ENCODE peak calls at places on chromosome 17, in five cellular contexts. One of them, this sample, is unnamed. For H3K4me1 and H3K9me3, the result is how much of the 10 kb centered on the place peaks cover.

GRCh38 chr17:73706858-73707257 is 62.6 kb upstream of the SDK2 start:
- DNase-seq in tibial artery: no peak
- DNase-seq in neural progenitor cell: no peak
- DNase-seq in testis: no peak
- DNase-seq in uterus: no peak
- DNase-seq in this sample: no peak

GRCh38 chr17:51050291-51051033 is 70.2 kb downstream of the SPAG9 start:
- DNase-seq in tibial artery: no peak
- DNase-seq in neural progenitor cell: no peak
- DNase-seq in uterus: no peak
- DNase-seq in testis: no peak
- DNase-seq in this sample: no peak

GRCh38 chr17:38738007-38738662 is 8.0 kb downstream of the CISD3 start:
- DNase-seq in testis: no peak
- DNase-seq in uterus: no peak
- DNase-seq in tibial artery: no peak
- DNase-seq in neural progenitor cell: no peak
- DNase-seq in this sample: no peak

GRCh38 chr17:76370261-76370993 is 14.0 kb upstream of the SPHK1 start:
- DNase-seq in neural progenitor cell: no peak
- DNase-seq in uterus: peak
- DNase-seq in testis: peak
- DNase-seq in tibial artery: peak
- DNase-seq in this sample: peak

GRCh38 chr17:77326636-77327035 is 185.9 kb downstream of the SEC14L1 start:
- DNase-seq in neural progenitor cell: no peak
- DNase-seq in tibial artery: no peak
- DNase-seq in testis: no peak
- DNase-seq in uterus: peak
- DNase-seq in this sample: no peak

GRCh38 chr17:44872131-44872768 is 24.6 kb downstream of the HIGD1B start:
- DNase-seq in uterus: no peak
- DNase-seq in testis: no peak
- DNase-seq in tibial artery: peak
- DNase-seq in neural progenitor cell: no peak
- DNase-seq in this sample: no peak

GRCh38 chr17:77616243-77616731 is 342.2 kb upstream of the TNRC6C start:
- DNase-seq in testis: no peak
- DNase-seq in uterus: no peak
- DNase-seq in neural progenitor cell: no peak
- DNase-seq in tibial artery: no peak
- DNase-seq in this sample: no peak

GRCh38 chr17:39643271-39643670 is 6.3 kb downstream of the STARD3 start:
- DNase-seq in neural progenitor cell: no peak
- DNase-seq in tibial artery: no peak
- DNase-seq in testis: no peak
- DNase-seq in uterus: no peak
- DNase-seq in this sample: no peak

GRCh38 chr17:76382803-76383644 is 1.4 kb upstream of the SPHK1 start:
- DNase-seq in tibial artery: no peak
- DNase-seq in testis: no peak
- DNase-seq in uterus: no peak
- DNase-seq in neural progenitor cell: peak
- DNase-seq in this sample: peak

GRCh38 chr17:32912218-32912897 is 15.6 kb upstream of the TMEM98 start:
- DNase-seq in neural progenitor cell: peak
- DNase-seq in uterus: peak
- DNase-seq in tibial artery: peak
- DNase-seq in testis: peak
- DNase-seq in this sample: peak

GRCh38 chr17:7842950-7843535 is 9.0 kb downstream of the KDM6B start:
- DNase-seq in testis: peak
- DNase-seq in uterus: peak
- DNase-seq in neural progenitor cell: peak
- DNase-seq in tibial artery: peak
- DNase-seq in this sample: peak

GRCh38 chr17:7840875-7841274 is 6.9 kb downstream of the KDM6B start:
- DNase-seq in tibial artery: no peak
- DNase-seq in testis: no peak
- DNase-seq in uterus: no peak
- DNase-seq in neural progenitor cell: no peak
- DNase-seq in this sample: no peak

GRCh38 chr17:7842380-7842949 is 8.4 kb downstream of the KDM6B start:
- DNase-seq in neural progenitor cell: peak
- DNase-seq in testis: peak
- DNase-seq in tibial artery: peak
- DNase-seq in uterus: peak
- DNase-seq in this sample: peak

GRCh38 chr17:7841309-7841621 is 7.2 kb downstream of the KDM6B start:
- DNase-seq in testis: no peak
- DNase-seq in tibial artery: no peak
- DNase-seq in uterus: no peak
- DNase-seq in neural progenitor cell: no peak
- DNase-seq in this sample: no peak

GRCh38 chr17:7841622-7842379 is 7.8 kb downstream of the KDM6B start:
- DNase-seq in neural progenitor cell: peak
- DNase-seq in tibial artery: peak
- DNase-seq in testis: peak
- DNase-seq in uterus: peak
- DNase-seq in this sample: peak
- H3K4me1 ChIP-seq in neural progenitor cell: under half
- H3K4me1 ChIP-seq in tibial artery: under half
- H3K4me1 ChIP-seq in testis: half or more
- H3K4me1 ChIP-seq in uterus: under half
- H3K4me1 ChIP-seq in this sample: half or more

DNA sequence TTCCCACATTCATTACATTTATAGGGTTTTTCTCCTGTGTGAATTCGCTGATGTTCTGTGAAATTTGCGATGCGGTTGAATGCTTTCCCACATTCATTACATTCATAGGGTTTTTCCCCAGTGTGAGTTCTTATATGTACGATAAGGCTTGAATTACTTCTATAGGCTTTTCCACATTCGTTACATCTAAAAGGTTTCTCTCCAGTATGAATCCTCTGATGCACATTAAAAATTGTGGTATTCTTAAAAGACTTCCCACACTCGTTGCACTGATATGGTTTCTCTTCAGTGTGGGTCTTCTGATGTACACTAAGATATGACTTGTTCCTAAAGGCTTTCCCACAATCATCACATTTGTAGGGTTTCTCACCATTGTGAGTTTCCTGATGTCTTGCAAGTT is 30.4 kb downstream of the ZNF624 start:
- DNase-seq in uterus: no peak
- DNase-seq in tibial artery: no peak
- DNase-seq in testis: no peak
- DNase-seq in neural progenitor cell: no peak
- DNase-seq in this sample: no peak
- H3K9me3 ChIP-seq in uterus: under half
- H3K9me3 ChIP-seq in tibial artery: half or more
- H3K9me3 ChIP-seq in testis: under half
- H3K9me3 ChIP-seq in neural progenitor cell: under half
- H3K9me3 ChIP-seq in this sample: under half

GRCh38 chr17:55450232-55450631 is 28.6 kb upstream of the MMD start:
- DNase-seq in testis: no peak
- DNase-seq in tibial artery: no peak
- DNase-seq in neural progenitor cell: no peak
- DNase-seq in uterus: no peak
- DNase-seq in this sample: no peak

GRCh38 chr17:55454906-55455474 is 33.4 kb upstream of the MMD start:
- DNase-seq in uterus: no peak
- DNase-seq in tibial artery: no peak
- DNase-seq in testis: no peak
- DNase-seq in neural progenitor cell: no peak
- DNase-seq in this sample: no peak

GRCh38 chr17:55453836-55454557 is 32.4 kb upstream of the MMD start:
- DNase-seq in testis: no peak
- DNase-seq in tibial artery: peak
- DNase-seq in neural progenitor cell: no peak
- DNase-seq in uterus: no peak
- DNase-seq in this sample: no peak

GRCh38 chr17:55451203-55451641 is 29.6 kb upstream of the MMD start:
- DNase-seq in tibial artery: no peak
- DNase-seq in neural progenitor cell: no peak
- DNase-seq in testis: no peak
- DNase-seq in uterus: no peak
- DNase-seq in this sample: no peak

DNA sequence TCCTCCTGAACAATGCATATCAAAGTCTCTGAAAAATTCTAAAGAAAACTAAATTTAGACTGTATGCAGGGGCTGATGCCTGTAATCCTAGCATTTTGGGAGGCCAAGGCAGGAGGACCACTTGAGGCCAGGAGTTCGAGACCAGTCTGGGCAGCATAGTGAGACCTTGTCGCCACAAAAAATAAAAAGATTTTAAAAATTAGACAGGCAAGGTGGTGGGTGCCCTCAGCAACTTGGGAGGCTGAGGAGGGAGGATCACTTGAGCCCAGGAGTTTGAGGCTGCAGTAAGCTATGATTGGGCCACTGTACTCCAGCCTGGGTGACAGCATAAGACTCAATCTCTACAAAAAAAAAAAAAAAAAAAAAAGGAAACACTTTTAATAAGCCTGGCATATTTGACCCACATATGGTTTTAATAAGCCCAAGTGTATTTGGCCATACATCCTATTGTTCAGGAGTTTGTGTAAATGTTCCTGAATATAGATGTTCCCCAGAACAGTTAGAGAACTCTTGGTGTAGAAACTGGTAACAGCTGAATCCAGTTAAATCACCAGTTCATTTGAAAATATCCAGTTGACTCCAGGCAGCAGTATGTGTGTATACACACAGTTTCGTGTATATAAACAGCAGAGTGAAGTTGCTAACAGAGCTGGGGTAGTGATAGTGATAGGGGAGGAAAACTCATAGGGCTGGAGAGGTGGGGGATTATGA is 30.3 kb upstream of the MMD start:
- DNase-seq in testis: no peak
- DNase-seq in tibial artery: no peak
- DNase-seq in uterus: no peak
- DNase-seq in neural progenitor cell: no peak
- DNase-seq in this sample: no peak
- H3K4me1 ChIP-seq in testis: under half
- H3K4me1 ChIP-seq in tibial artery: under half
- H3K4me1 ChIP-seq in uterus: under half
- H3K4me1 ChIP-seq in neural progenitor cell: under half
- H3K4me1 ChIP-seq in this sample: under half

GRCh38 chr17:57170866-57171265 is 85.5 kb upstream of the MSI2 start:
- DNase-seq in neural progenitor cell: no peak
- DNase-seq in uterus: no peak
- DNase-seq in testis: no peak
- DNase-seq in tibial artery: no peak
- DNase-seq in this sample: no peak
- H3K9me3 ChIP-seq in neural progenitor cell: under half
- H3K9me3 ChIP-seq in uterus: under half
- H3K9me3 ChIP-seq in testis: under half
- H3K9me3 ChIP-seq in tibial artery: under half
- H3K9me3 ChIP-seq in this sample: under half

GRCh38 chr17:79485399-79485985 is 125.4 kb downstream of the RBFOX3 start:
- DNase-seq in uterus: no peak
- DNase-seq in tibial artery: no peak
- DNase-seq in testis: no peak
- DNase-seq in neural progenitor cell: no peak
- DNase-seq in this sample: no peak
- H3K4me1 ChIP-seq in uterus: under half
- H3K4me1 ChIP-seq in tibial artery: under half
- H3K4me1 ChIP-seq in testis: under half
- H3K4me1 ChIP-seq in neural progenitor cell: under half
- H3K4me1 ChIP-seq in this sample: under half

DNA sequence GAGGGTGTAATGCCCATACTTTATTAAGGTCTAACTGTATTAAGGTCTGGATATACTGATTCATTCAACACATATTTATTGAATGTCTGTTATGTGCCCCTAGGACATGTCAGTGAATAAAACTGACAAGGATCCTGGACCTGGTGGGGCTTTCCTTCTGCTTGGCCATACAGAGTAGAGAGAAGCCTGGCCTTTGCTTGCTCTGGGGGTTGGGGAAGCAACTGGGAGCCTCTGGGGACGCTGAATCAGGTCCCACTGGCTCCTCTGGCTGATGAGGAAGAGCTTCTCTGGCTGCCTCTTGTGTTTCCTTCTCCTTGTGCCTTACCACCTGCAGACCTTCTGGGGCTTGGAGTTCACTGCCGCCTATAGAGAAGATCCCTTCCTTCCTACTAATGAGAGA is 49.6 kb downstream of the MSI2 start:
- DNase-seq in neural progenitor cell: no peak
- DNase-seq in uterus: no peak
- DNase-seq in tibial artery: no peak
- DNase-seq in testis: no peak
- DNase-seq in this sample: no peak
- H3K9me3 ChIP-seq in neural progenitor cell: under half
- H3K9me3 ChIP-seq in uterus: under half
- H3K9me3 ChIP-seq in tibial artery: under half
- H3K9me3 ChIP-seq in testis: under half
- H3K9me3 ChIP-seq in this sample: under half